ENCODE peak calls at places on chromosomes 7 and 10, in five cellular contexts. One of them, this sample, is unnamed.

GRCh38 chr10:6191147-6191546 is 11.6 kb upstream of the PFKFB3 start:
- DNase-seq in GM12878: no peak
- DNase-seq in HCT116: no peak
- DNase-seq in GM12892: no peak
- DNase-seq in sigmoid colon: no peak
- DNase-seq in this sample: no peak

GRCh38 chr7:22356855-22357310 is at the start of gene RAPGEF5:
- DNase-seq in GM12878: no peak
- DNase-seq in HCT116: peak
- DNase-seq in GM12892: peak
- DNase-seq in sigmoid colon: no peak
- DNase-seq in this sample: peak

GRCh38 chr10:26468691-26469090 is 30.6 kb downstream of the APBB1IP start:
- DNase-seq in GM12878: no peak
- DNase-seq in HCT116: no peak
- DNase-seq in GM12892: no peak
- DNase-seq in sigmoid colon: no peak
- DNase-seq in this sample: no peak

GRCh38 chr10:24207781-24208611 is 942 bp upstream of the KIAA1217 start:
- DNase-seq in GM12878: no peak
- DNase-seq in HCT116: no peak
- DNase-seq in GM12892: no peak
- DNase-seq in sigmoid colon: no peak
- DNase-seq in this sample: no peak

GRCh38 chr7:18356195-18356645 is 139.3 kb upstream of the HDAC9 start:
- DNase-seq in GM12878: no peak
- DNase-seq in HCT116: peak
- DNase-seq in GM12892: no peak
- DNase-seq in sigmoid colon: no peak
- DNase-seq in this sample: peak

GRCh38 chr7:26052721-26053120 is 99.3 kb upstream of the NFE2L3 start:
- DNase-seq in GM12878: no peak
- DNase-seq in HCT116: peak
- DNase-seq in GM12892: no peak
- DNase-seq in sigmoid colon: no peak
- DNase-seq in this sample: no peak

GRCh38 chr10:132452216-132452650 is 55.2 kb downstream of the PWWP2B start:
- DNase-seq in GM12878: no peak
- DNase-seq in HCT116: no peak
- DNase-seq in GM12892: no peak
- DNase-seq in sigmoid colon: no peak
- DNase-seq in this sample: no peak

GRCh38 chr7:152860302-152860701 is 100.8 kb downstream of the ACTR3B start:
- DNase-seq in GM12878: no peak
- DNase-seq in HCT116: no peak
- DNase-seq in GM12892: no peak
- DNase-seq in sigmoid colon: no peak
- DNase-seq in this sample: no peak

GRCh38 chr10:3427316-3427715 is 254.7 kb upstream of the PITRM1 start:
- DNase-seq in GM12878: no peak
- DNase-seq in HCT116: no peak
- DNase-seq in GM12892: no peak
- DNase-seq in sigmoid colon: no peak
- DNase-seq in this sample: no peak

GRCh38 chr7:46315891-46316290 is 394.8 kb upstream of the IGFBP3 start:
- DNase-seq in GM12878: no peak
- DNase-seq in HCT116: no peak
- DNase-seq in GM12892: no peak
- DNase-seq in sigmoid colon: no peak
- DNase-seq in this sample: no peak

GRCh38 chr7:76423666-76424412 is 911 bp upstream of the ZP3 start:
- DNase-seq in GM12878: no peak
- DNase-seq in HCT116: no peak
- DNase-seq in GM12892: no peak
- DNase-seq in sigmoid colon: no peak
- DNase-seq in this sample: no peak

GRCh38 chr10:100969175-100970075 is at the start of gene SEMA4G:
- DNase-seq in GM12878: no peak
- DNase-seq in HCT116: peak
- DNase-seq in GM12892: peak
- DNase-seq in sigmoid colon: peak
- DNase-seq in this sample: peak

GRCh38 chr7:112362796-112363195 is 87.5 kb upstream of the IFRD1 start:
- DNase-seq in GM12878: no peak
- DNase-seq in HCT116: no peak
- DNase-seq in GM12892: no peak
- DNase-seq in sigmoid colon: no peak
- DNase-seq in this sample: no peak

GRCh38 chr7:10022957-10023356 is 950.7 kb upstream of the PHF14 start:
- DNase-seq in GM12878: no peak
- DNase-seq in HCT116: peak
- DNase-seq in GM12892: no peak
- DNase-seq in sigmoid colon: no peak
- DNase-seq in this sample: peak

GRCh38 chr10:83943920-83944319 is 195.4 kb upstream of the GHITM start:
- DNase-seq in GM12878: no peak
- DNase-seq in HCT116: no peak
- DNase-seq in GM12892: no peak
- DNase-seq in sigmoid colon: no peak
- DNase-seq in this sample: no peak

GRCh38 chr10:15313034-15313433 is 58.1 kb downstream of the FAM171A1 start:
- DNase-seq in GM12878: no peak
- DNase-seq in HCT116: no peak
- DNase-seq in GM12892: no peak
- DNase-seq in sigmoid colon: no peak
- DNase-seq in this sample: peak

GRCh38 chr10:43131256-43131655 is 7.0 kb upstream of the CSGALNACT2 start:
- DNase-seq in GM12878: no peak
- DNase-seq in HCT116: no peak
- DNase-seq in GM12892: no peak
- DNase-seq in sigmoid colon: no peak
- DNase-seq in this sample: no peak

GRCh38 chr7:107953924-107954303 is 49.0 kb downstream of the LAMB1 start:
- DNase-seq in GM12878: no peak
- DNase-seq in HCT116: no peak
- DNase-seq in GM12892: no peak
- DNase-seq in sigmoid colon: no peak
- DNase-seq in this sample: no peak

GRCh38 chr10:43274011-43274410 is 7.1 kb upstream of the RASGEF1A start:
- DNase-seq in GM12878: no peak
- DNase-seq in HCT116: no peak
- DNase-seq in GM12892: no peak
- DNase-seq in sigmoid colon: no peak
- DNase-seq in this sample: no peak

GRCh38 chr10:86971146-86971991 is 3.1 kb downstream of the ADIRF start:
- DNase-seq in GM12878: peak
- DNase-seq in HCT116: peak
- DNase-seq in GM12892: peak
- DNase-seq in sigmoid colon: peak
- DNase-seq in this sample: peak

GRCh38 chr7:88312061-88312663 is 5.5 kb upstream of the STEAP4 start:
- DNase-seq in GM12878: no peak
- DNase-seq in HCT116: no peak
- DNase-seq in GM12892: no peak
- DNase-seq in sigmoid colon: peak
- DNase-seq in this sample: no peak

GRCh38 chr10:66980276-66980675 is 54.4 kb downstream of the LRRTM3 start:
- DNase-seq in GM12878: no peak
- DNase-seq in HCT116: no peak
- DNase-seq in GM12892: no peak
- DNase-seq in sigmoid colon: no peak
- DNase-seq in this sample: no peak

GRCh38 chr10:127161482-127161881 is 34.9 kb downstream of the INSYN2A start:
- DNase-seq in GM12878: no peak
- DNase-seq in HCT116: no peak
- DNase-seq in GM12892: no peak
- DNase-seq in sigmoid colon: no peak
- DNase-seq in this sample: no peak

GRCh38 chr10:6108631-6109443 is 20.0 kb downstream of the RBM17 start:
- DNase-seq in GM12878: no peak
- DNase-seq in HCT116: peak
- DNase-seq in GM12892: no peak
- DNase-seq in sigmoid colon: no peak
- DNase-seq in this sample: peak

GRCh38 chr7:79923953-79924352 is 210.7 kb upstream of the GNAI1 start:
- DNase-seq in GM12878: no peak
- DNase-seq in HCT116: no peak
- DNase-seq in GM12892: no peak
- DNase-seq in sigmoid colon: no peak
- DNase-seq in this sample: no peak

GRCh38 chr7:55432937-55433784 is 68.0 kb downstream of the LANCL2 start:
- DNase-seq in GM12878: no peak
- DNase-seq in HCT116: peak
- DNase-seq in GM12892: no peak
- DNase-seq in sigmoid colon: no peak
- DNase-seq in this sample: peak

GRCh38 chr7:136859798-136860197 is 8.7 kb upstream of the CHRM2 start:
- DNase-seq in GM12878: no peak
- DNase-seq in HCT116: no peak
- DNase-seq in GM12892: no peak
- DNase-seq in sigmoid colon: no peak
- DNase-seq in this sample: no peak

GRCh38 chr7:2157473-2158279 is 75.1 kb downstream of the MAD1L1 start:
- DNase-seq in GM12878: no peak
- DNase-seq in HCT116: no peak
- DNase-seq in GM12892: no peak
- DNase-seq in sigmoid colon: peak
- DNase-seq in this sample: no peak
- TF ChIP-seq POLR2AphosphoS5 in GM12878: no peak
- TF ChIP-seq POLR2AphosphoS5 in HCT116: no peak
- TF ChIP-seq POLR2AphosphoS5 in GM12892: no peak
- TF ChIP-seq POLR2AphosphoS5 in sigmoid colon: peak
- TF ChIP-seq POLR2AphosphoS5 in this sample: no peak

DNA sequence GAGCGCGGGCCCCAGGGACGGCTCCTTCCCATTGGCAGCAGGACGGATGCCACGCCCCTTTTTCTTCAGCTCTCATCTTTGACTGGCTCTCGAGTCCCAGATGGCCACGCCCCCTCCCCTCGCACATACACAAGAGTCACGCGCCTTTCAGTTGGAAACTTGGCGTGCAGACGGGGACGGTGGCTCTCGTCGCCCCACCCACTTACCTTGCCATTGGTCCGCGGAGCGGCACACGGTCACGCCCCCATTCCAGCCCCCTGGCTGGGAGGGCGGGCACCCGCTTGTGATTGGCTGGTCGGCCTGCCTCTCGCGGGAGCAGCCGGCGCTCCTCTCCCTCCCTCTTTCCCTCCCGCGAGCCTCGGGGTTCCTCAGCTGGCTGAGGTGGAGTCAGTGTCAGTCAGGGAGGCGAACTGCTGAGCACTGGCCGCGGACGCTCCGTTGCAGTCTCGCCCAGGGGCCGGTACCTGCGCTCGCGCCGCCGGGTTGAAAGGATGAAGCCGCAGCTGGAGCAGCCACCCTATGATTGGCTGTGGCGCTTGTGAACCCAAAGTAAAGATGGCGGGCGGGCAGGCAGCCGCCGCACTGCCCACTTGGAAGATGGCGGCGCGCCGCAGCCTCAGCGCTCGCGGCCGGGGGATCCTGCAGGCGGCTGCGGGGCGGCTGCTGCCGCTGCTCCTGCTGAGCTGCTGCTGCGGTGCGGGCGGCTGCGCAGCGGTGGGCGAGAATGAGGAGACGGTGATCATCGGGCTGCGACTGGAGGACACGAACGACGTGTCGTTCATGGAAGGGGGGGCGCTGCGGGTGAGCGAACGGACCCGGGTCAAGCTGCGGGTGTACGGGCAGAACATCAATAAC is at the start of gene CNNM2:
- DNase-seq in GM12878: peak
- DNase-seq in HCT116: peak
- DNase-seq in GM12892: peak
- DNase-seq in sigmoid colon: peak
- DNase-seq in this sample: peak
- TF ChIP-seq POLR2AphosphoS5 in GM12878: no peak
- TF ChIP-seq POLR2AphosphoS5 in HCT116: peak
- TF ChIP-seq POLR2AphosphoS5 in GM12892: peak
- TF ChIP-seq POLR2AphosphoS5 in sigmoid colon: peak
- TF ChIP-seq POLR2AphosphoS5 in this sample: no peak

GRCh38 chr10:80739963-80740715 is 202.4 kb downstream of the SH2D4B start:
- DNase-seq in GM12878: no peak
- DNase-seq in HCT116: no peak
- DNase-seq in GM12892: no peak
- DNase-seq in sigmoid colon: no peak
- DNase-seq in this sample: no peak
- TF ChIP-seq POLR2AphosphoS5 in GM12878: no peak
- TF ChIP-seq POLR2AphosphoS5 in HCT116: no peak
- TF ChIP-seq POLR2AphosphoS5 in GM12892: no peak
- TF ChIP-seq POLR2AphosphoS5 in sigmoid colon: no peak
- TF ChIP-seq POLR2AphosphoS5 in this sample: no peak

GRCh38 chr10:17527530-17528146 is 73.2 kb upstream of the ST8SIA6 start:
- DNase-seq in GM12878: no peak
- DNase-seq in HCT116: no peak
- DNase-seq in GM12892: no peak
- DNase-seq in sigmoid colon: no peak
- DNase-seq in this sample: no peak
- TF ChIP-seq POLR2AphosphoS5 in GM12878: no peak
- TF ChIP-seq POLR2AphosphoS5 in HCT116: no peak
- TF ChIP-seq POLR2AphosphoS5 in GM12892: no peak
- TF ChIP-seq POLR2AphosphoS5 in sigmoid colon: no peak
- TF ChIP-seq POLR2AphosphoS5 in this sample: no peak